ENCODE peak calls at places on chromosomes 6 and 20, in five cellular contexts. M is activated naive CD8-positive, alpha-beta T cell treated with anti-CD3 and anti-CD28 coated beads for 36 hours; P is EH; X is foreskin fibroblast; W is NCI-H1417 treated with DMSO at 0.1 percent for 48 hours. N is an unnamed sample.

GRCh38 chr20:62500237-62500864 is 24.6 kb upstream of the GATA5 start:
- DNase-seq in M (peak), P (peak), X (peak), W (no peak), N (no peak)

GRCh38 chr6:149405823-149406765 is 6.0 kb downstream of the SUMO4 start:
- DNase-seq in M (no peak), P (peak), X (peak), W (no peak), N (no peak)

GRCh38 chr6:125124250-125124777 is 29.3 kb upstream of the TPD52L1 start:
- DNase-seq in M (no peak), P (no peak), X (no peak), W (no peak), N (no peak)

GRCh38 chr6:111338843-111339242 is 144.2 kb downstream of the REV3L start:
- DNase-seq in M (no peak), P (no peak), X (no peak), W (no peak), N (no peak)

GRCh38 chr6:52420668-52421358 is 671 bp downstream of the EFHC1 start:
- DNase-seq in M (no peak), P (peak), X (peak), W (peak), N (no peak)

GRCh38 chr20:17594443-17594842 is 24.6 kb downstream of the DSTN start:
- DNase-seq in M (no peak), P (peak), X (no peak), W (no peak), N (no peak)

GRCh38 chr20:63580796-63581461 is 6.9 kb upstream of the HELZ2 start:
- DNase-seq in M (peak), P (peak), X (no peak), W (no peak), N (peak)

GRCh38 chr6:142329486-142330113 is 27.8 kb downstream of the ADGRG6 start:
- DNase-seq in M (no peak), P (no peak), X (no peak), W (no peak), N (no peak)

GRCh38 chr20:21052686-21053001 is 53.5 kb downstream of the LINC00237 start:
- DNase-seq in M (no peak), P (no peak), X (no peak), W (no peak), N (no peak)

GRCh38 chr6:110878751-110879539 is 4.4 kb downstream of the AMD1 start:
- DNase-seq in M (peak), P (peak), X (peak), W (no peak), N (peak)

GRCh38 chr6:40922281-40922680 is 116.7 kb downstream of the UNC5CL start:
- DNase-seq in M (no peak), P (peak), X (peak), W (no peak), N (no peak)

GRCh38 chr6:136550330-136551071 is at the start of gene MAP7:
- DNase-seq in M (peak), P (peak), X (no peak), W (peak), N (no peak)